ENCODE peak calls at places on chromosome 16, in six cellular contexts. One of them, this sample, is unnamed.

GRCh38 chr16:4544483-4544882 is 5.9 kb upstream of the CDIP1 start:
- DNase-seq in lower leg skin: no peak
- DNase-seq in tibial nerve: no peak
- DNase-seq in adrenal gland: no peak
- DNase-seq in breast epithelium: no peak
- DNase-seq in uterus: no peak
- DNase-seq in this sample: no peak

GRCh38 chr16:85126731-85127662 is 14.7 kb upstream of the CIBAR2 start:
- DNase-seq in lower leg skin: no peak
- DNase-seq in tibial nerve: no peak
- DNase-seq in adrenal gland: no peak
- DNase-seq in breast epithelium: peak; percentile 68
- DNase-seq in uterus: peak; percentile 72
- DNase-seq in this sample: no peak

GRCh38 chr16:65776639-65777183 is 589.8 kb upstream of the CDH5 start:
- DNase-seq in lower leg skin: no peak
- DNase-seq in tibial nerve: no peak
- DNase-seq in adrenal gland: no peak
- DNase-seq in breast epithelium: no peak
- DNase-seq in uterus: no peak
- DNase-seq in this sample: no peak

GRCh38 chr16:84604477-84605013 is 13.3 kb downstream of the COTL1 start:
- DNase-seq in lower leg skin: no peak
- DNase-seq in tibial nerve: no peak
- DNase-seq in adrenal gland: no peak
- DNase-seq in breast epithelium: no peak
- DNase-seq in uterus: no peak
- DNase-seq in this sample: no peak

GRCh38 chr16:81599034-81599744 is 154.6 kb downstream of the CMIP start:
- DNase-seq in lower leg skin: no peak
- DNase-seq in tibial nerve: no peak
- DNase-seq in adrenal gland: no peak
- DNase-seq in breast epithelium: peak; percentile 64
- DNase-seq in uterus: no peak
- DNase-seq in this sample: no peak

GRCh38 chr16:35733971-35734702 is 2274.7 kb downstream of the TP53TG3F start:
- DNase-seq in lower leg skin: no peak
- DNase-seq in tibial nerve: no peak
- DNase-seq in adrenal gland: no peak
- DNase-seq in breast epithelium: no peak
- DNase-seq in uterus: no peak
- DNase-seq in this sample: no peak

GRCh38 chr16:85570735-85571562 is 42.2 kb upstream of the GSE1 start:
- DNase-seq in lower leg skin: peak; percentile 68
- DNase-seq in tibial nerve: peak; percentile 42
- DNase-seq in adrenal gland: no peak
- DNase-seq in breast epithelium: no peak
- DNase-seq in uterus: no peak
- DNase-seq in this sample: peak; percentile 89

GRCh38 chr16:84088695-84089395 is 27.9 kb downstream of the MBTPS1 start:
- DNase-seq in lower leg skin: no peak
- DNase-seq in tibial nerve: no peak
- DNase-seq in adrenal gland: no peak
- DNase-seq in breast epithelium: peak; percentile 36
- DNase-seq in uterus: no peak
- DNase-seq in this sample: peak; percentile 35

GRCh38 chr16:35252356-35252936 is 1793.0 kb downstream of the TP53TG3F start:
- DNase-seq in lower leg skin: no peak
- DNase-seq in tibial nerve: no peak
- DNase-seq in adrenal gland: no peak
- DNase-seq in breast epithelium: no peak
- DNase-seq in uterus: no peak
- DNase-seq in this sample: peak; percentile 4

GRCh38 chr16:56195151-56195550 is 3.9 kb downstream of the GNAO1 start:
- DNase-seq in lower leg skin: no peak
- DNase-seq in tibial nerve: no peak
- DNase-seq in adrenal gland: no peak
- DNase-seq in breast epithelium: peak; percentile 46
- DNase-seq in uterus: no peak
- DNase-seq in this sample: no peak

GRCh38 chr16:75306102-75306762 is 54.8 kb upstream of the BCAR1 start:
- DNase-seq in lower leg skin: no peak
- DNase-seq in tibial nerve: no peak
- DNase-seq in adrenal gland: no peak
- DNase-seq in breast epithelium: no peak
- DNase-seq in uterus: no peak
- DNase-seq in this sample: peak; percentile 72

GRCh38 chr16:24838554-24839266 is 7.1 kb upstream of the SLC5A11 start:
- DNase-seq in lower leg skin: no peak
- DNase-seq in tibial nerve: peak; percentile 39
- DNase-seq in adrenal gland: no peak
- DNase-seq in breast epithelium: no peak
- DNase-seq in uterus: no peak
- DNase-seq in this sample: peak; percentile 57

GRCh38 chr16:76428858-76429257 is 151.7 kb downstream of the CNTNAP4 start:
- DNase-seq in lower leg skin: no peak
- DNase-seq in tibial nerve: no peak
- DNase-seq in adrenal gland: no peak
- DNase-seq in breast epithelium: no peak
- DNase-seq in uterus: no peak
- DNase-seq in this sample: no peak

GRCh38 chr16:85017151-85017550 is 5.8 kb upstream of the ZDHHC7 start:
- DNase-seq in lower leg skin: no peak
- DNase-seq in tibial nerve: no peak
- DNase-seq in adrenal gland: no peak
- DNase-seq in breast epithelium: no peak
- DNase-seq in uterus: no peak
- DNase-seq in this sample: no peak

GRCh38 chr16:85699628-85700027 is 10.9 kb upstream of the GINS2 start:
- DNase-seq in lower leg skin: no peak
- DNase-seq in tibial nerve: no peak
- DNase-seq in adrenal gland: peak; percentile 77
- DNase-seq in breast epithelium: no peak
- DNase-seq in uterus: no peak
- DNase-seq in this sample: peak; percentile 23

GRCh38 chr16:87042551-87043272 is 274.5 kb downstream of the C16orf95 start:
- DNase-seq in lower leg skin: no peak
- DNase-seq in tibial nerve: no peak
- DNase-seq in adrenal gland: no peak
- DNase-seq in breast epithelium: no peak
- DNase-seq in uterus: no peak
- DNase-seq in this sample: no peak

GRCh38 chr16:63596716-63597115 is 1525.1 kb downstream of the CDH11 start:
- DNase-seq in lower leg skin: no peak
- DNase-seq in tibial nerve: no peak
- DNase-seq in adrenal gland: no peak
- DNase-seq in breast epithelium: no peak
- DNase-seq in uterus: no peak
- DNase-seq in this sample: no peak

GRCh38 chr16:3857189-3858013 is 23.1 kb downstream of the CREBBP start:
- DNase-seq in lower leg skin: peak; percentile 75
- DNase-seq in tibial nerve: peak; percentile 74
- DNase-seq in adrenal gland: peak; percentile 75
- DNase-seq in breast epithelium: no peak
- DNase-seq in uterus: peak; percentile 70
- DNase-seq in this sample: no peak

GRCh38 chr16:24667244-24667764 is 62.1 kb upstream of the TNRC6A start:
- DNase-seq in lower leg skin: no peak
- DNase-seq in tibial nerve: no peak
- DNase-seq in adrenal gland: no peak
- DNase-seq in breast epithelium: no peak
- DNase-seq in uterus: no peak
- DNase-seq in this sample: no peak

GRCh38 chr16:50884066-50884860 is 142.4 kb downstream of the CYLD start:
- DNase-seq in lower leg skin: no peak
- DNase-seq in tibial nerve: no peak
- DNase-seq in adrenal gland: no peak
- DNase-seq in breast epithelium: no peak
- DNase-seq in uterus: no peak
- DNase-seq in this sample: peak; percentile 38

GRCh38 chr16:64475627-64476351 is 646.1 kb downstream of the CDH11 start:
- DNase-seq in lower leg skin: no peak
- DNase-seq in tibial nerve: no peak
- DNase-seq in adrenal gland: no peak
- DNase-seq in breast epithelium: no peak
- DNase-seq in uterus: no peak
- DNase-seq in this sample: no peak

GRCh38 chr16:75267631-75268264 is 16.3 kb upstream of the BCAR1 start:
- DNase-seq in lower leg skin: no peak
- DNase-seq in tibial nerve: no peak
- DNase-seq in adrenal gland: peak; percentile 88
- DNase-seq in breast epithelium: peak; percentile 81
- DNase-seq in uterus: no peak
- DNase-seq in this sample: no peak

GRCh38 chr16:10510279-10510678 is 70.1 kb downstream of the EMP2 start:
- DNase-seq in lower leg skin: no peak
- DNase-seq in tibial nerve: no peak
- DNase-seq in adrenal gland: no peak
- DNase-seq in breast epithelium: no peak
- DNase-seq in uterus: no peak
- DNase-seq in this sample: no peak

GRCh38 chr16:716250-716607 is 1.3 kb downstream of the METRN start:
- DNase-seq in lower leg skin: no peak
- DNase-seq in tibial nerve: no peak
- DNase-seq in adrenal gland: peak; percentile 84
- DNase-seq in breast epithelium: no peak
- DNase-seq in uterus: no peak
- DNase-seq in this sample: no peak

GRCh38 chr16:51636913-51637743 is 486.1 kb upstream of the SALL1 start:
- DNase-seq in lower leg skin: no peak
- DNase-seq in tibial nerve: no peak
- DNase-seq in adrenal gland: no peak
- DNase-seq in breast epithelium: no peak
- DNase-seq in uterus: no peak
- DNase-seq in this sample: no peak

GRCh38 chr16:73010150-73010676 is 37.7 kb downstream of the ZFHX3 start:
- DNase-seq in lower leg skin: no peak
- DNase-seq in tibial nerve: no peak
- DNase-seq in adrenal gland: no peak
- DNase-seq in breast epithelium: no peak
- DNase-seq in uterus: no peak
- DNase-seq in this sample: no peak

GRCh38 chr16:72576189-72576588 is 404.2 kb upstream of the PMFBP1 start:
- DNase-seq in lower leg skin: no peak
- DNase-seq in tibial nerve: no peak
- DNase-seq in adrenal gland: no peak
- DNase-seq in breast epithelium: no peak
- DNase-seq in uterus: no peak
- DNase-seq in this sample: no peak

GRCh38 chr16:9364721-9365693 is 273.6 kb downstream of the HAPSTR1 start:
- DNase-seq in lower leg skin: peak; percentile 88
- DNase-seq in tibial nerve: peak; percentile 72
- DNase-seq in adrenal gland: peak; percentile 96
- DNase-seq in breast epithelium: peak; percentile 90
- DNase-seq in uterus: peak; percentile 65
- DNase-seq in this sample: no peak

GRCh38 chr16:81539009-81539820 is 94.6 kb downstream of the CMIP start:
- DNase-seq in lower leg skin: no peak
- DNase-seq in tibial nerve: no peak
- DNase-seq in adrenal gland: no peak
- DNase-seq in breast epithelium: no peak
- DNase-seq in uterus: no peak
- DNase-seq in this sample: no peak

GRCh38 chr16:77212736-77213541 is 13.7 kb downstream of the SYCE1L start:
- DNase-seq in lower leg skin: peak; percentile 62
- DNase-seq in tibial nerve: no peak
- DNase-seq in adrenal gland: peak; percentile 63
- DNase-seq in breast epithelium: peak; percentile 69
- DNase-seq in uterus: peak; percentile 69
- DNase-seq in this sample: peak; percentile 40

GRCh38 chr16:64158941-64159588 is 962.8 kb downstream of the CDH11 start:
- DNase-seq in lower leg skin: no peak
- DNase-seq in tibial nerve: no peak
- DNase-seq in adrenal gland: no peak
- DNase-seq in breast epithelium: no peak
- DNase-seq in uterus: no peak
- DNase-seq in this sample: no peak

GRCh38 chr16:75502916-75503605 is 7.8 kb upstream of the CHST6 start:
- DNase-seq in lower leg skin: no peak
- DNase-seq in tibial nerve: no peak
- DNase-seq in adrenal gland: no peak
- DNase-seq in breast epithelium: no peak
- DNase-seq in uterus: no peak
- DNase-seq in this sample: no peak

GRCh38 chr16:79540825-79541595 is 59.5 kb downstream of the MAF start:
- DNase-seq in lower leg skin: no peak
- DNase-seq in tibial nerve: no peak
- DNase-seq in adrenal gland: no peak
- DNase-seq in breast epithelium: no peak
- DNase-seq in uterus: no peak
- DNase-seq in this sample: no peak

GRCh38 chr16:11356573-11357331 is 11.5 kb downstream of the RMI2 start:
- DNase-seq in lower leg skin: no peak
- DNase-seq in tibial nerve: peak; percentile 61
- DNase-seq in adrenal gland: peak; percentile 64
- DNase-seq in breast epithelium: no peak
- DNase-seq in uterus: peak; percentile 68
- DNase-seq in this sample: peak; percentile 44

GRCh38 chr16:50065241-50065623 is 538 bp upstream of the HEATR3 start:
- DNase-seq in lower leg skin: no peak
- DNase-seq in tibial nerve: no peak
- DNase-seq in adrenal gland: no peak
- DNase-seq in breast epithelium: no peak
- DNase-seq in uterus: no peak
- DNase-seq in this sample: no peak

GRCh38 chr16:88811600-88811849 is 203 bp downstream of the APRT start:
- DNase-seq in lower leg skin: no peak
- DNase-seq in tibial nerve: no peak
- DNase-seq in adrenal gland: no peak
- DNase-seq in breast epithelium: no peak
- DNase-seq in uterus: no peak
- DNase-seq in this sample: no peak
- TF ChIP-seq POLR2A in lower leg skin: no peak
- TF ChIP-seq POLR2A in tibial nerve: no peak
- TF ChIP-seq POLR2A in adrenal gland: no peak
- TF ChIP-seq POLR2A in breast epithelium: no peak
- TF ChIP-seq POLR2A in uterus: no peak
- TF ChIP-seq POLR2A in this sample: no peak

GRCh38 chr16:68022728-68023537 is at the start of the genes DDX28 and DUS2:
- DNase-seq in lower leg skin: peak; percentile 92
- DNase-seq in tibial nerve: peak; percentile 96
- DNase-seq in adrenal gland: peak; percentile 94
- DNase-seq in breast epithelium: peak; percentile 85
- DNase-seq in uterus: peak; percentile 91
- DNase-seq in this sample: peak; percentile 98
- TF ChIP-seq POLR2A in lower leg skin: no peak
- TF ChIP-seq POLR2A in tibial nerve: peak; percentile 56
- TF ChIP-seq POLR2A in adrenal gland: peak; percentile 26
- TF ChIP-seq POLR2A in breast epithelium: peak; percentile 53
- TF ChIP-seq POLR2A in uterus: no peak
- TF ChIP-seq POLR2A in this sample: peak; percentile 90

GRCh38 chr16:28623172-28623711 is 13.4 kb upstream of the SULT1A1 start:
- DNase-seq in lower leg skin: no peak
- DNase-seq in tibial nerve: no peak
- DNase-seq in adrenal gland: peak; percentile 55
- DNase-seq in breast epithelium: no peak
- DNase-seq in uterus: no peak
- DNase-seq in this sample: peak; percentile 57
- TF ChIP-seq POLR2A in lower leg skin: no peak
- TF ChIP-seq POLR2A in tibial nerve: no peak
- TF ChIP-seq POLR2A in adrenal gland: no peak
- TF ChIP-seq POLR2A in breast epithelium: no peak
- TF ChIP-seq POLR2A in uterus: no peak
- TF ChIP-seq POLR2A in this sample: peak; percentile 53

GRCh38 chr16:28924399-28924761 is 658 bp downstream of the RABEP2 start:
- DNase-seq in lower leg skin: no peak
- DNase-seq in tibial nerve: no peak
- DNase-seq in adrenal gland: no peak
- DNase-seq in breast epithelium: no peak
- DNase-seq in uterus: no peak
- DNase-seq in this sample: no peak
- TF ChIP-seq POLR2A in lower leg skin: no peak
- TF ChIP-seq POLR2A in tibial nerve: no peak
- TF ChIP-seq POLR2A in adrenal gland: no peak
- TF ChIP-seq POLR2A in breast epithelium: no peak
- TF ChIP-seq POLR2A in uterus: no peak
- TF ChIP-seq POLR2A in this sample: no peak